ENCODE peak calls at places on chromosomes 2 and 18, in five cellular contexts. X is kidney glomerular epithelial cell, H is epithelial cell of esophagus, B is keratinocyte, C is AG08396. R is an unnamed sample.

GRCh38 chr2:40302751-40303150 is 149.1 kb downstream of the SLC8A1 start:
- DNase-seq in X (no peak), H (no peak), B (no peak), C (no peak), R (no peak)

GRCh38 chr2:234422895-234423505 is 73.9 kb downstream of the ARL4C start:
- DNase-seq in X (no peak), H (peak), B (no peak), C (no peak), R (no peak)

GRCh38 chr2:222572264-222572721 is 83.6 kb downstream of the FARSB start:
- DNase-seq in X (peak), H (peak), B (no peak), C (no peak), R (peak)

GRCh38 chr2:217325810-217326209 is 465.9 kb upstream of the TNP1 start:
- DNase-seq in X (no peak), H (peak), B (no peak), C (no peak), R (no peak)

GRCh38 chr2:169933124-169933711 is 106.0 kb downstream of the UBR3 start:
- DNase-seq in X (peak), H (peak), B (no peak), C (peak), R (peak)

GRCh38 chr18:23387265-23387664 is 65.8 kb upstream of the RIOK3 start:
- DNase-seq in X (no peak), H (no peak), B (no peak), C (no peak), R (no peak)

GRCh38 chr2:43333656-43334144 is 107.3 kb upstream of the ZFP36L2 start:
- DNase-seq in X (no peak), H (peak), B (peak), C (peak), R (peak)

GRCh38 chr2:88481937-88482336 is 29.4 kb upstream of the FOXI3 start:
- DNase-seq in X (no peak), H (peak), B (no peak), C (no peak), R (no peak)

GRCh38 chr18:35941299-35941698 is 31.2 kb upstream of the RMP24 start:
- DNase-seq in X (no peak), H (peak), B (no peak), C (no peak), R (no peak)

GRCh38 chr2:119257198-119257597 is 33.6 kb downstream of the STEAP3 start:
- DNase-seq in X (no peak), H (no peak), B (no peak), C (no peak), R (no peak)